ENCODE peak calls at places on chromosome 12, in eight cellular contexts. B, D, G, E, V, H, C and N are unnamed samples.

GRCh38 chr12:96445743-96446655 is 43.4 kb upstream of the CFAP54 start:
- DNase-seq in B (no peak), D (peak; percentile 90), G (peak; percentile 99), E (no peak), V (no peak), H (peak; percentile 61), C (peak; percentile 90), N (peak; percentile 79)

GRCh38 chr12:122980192-122981035 is at the start of gene ARL6IP4:
- DNase-seq in B (no peak), D (peak; percentile 51), G (no peak), E (peak; percentile 63), V (peak; percentile 37), H (peak; percentile 94), C (peak; percentile 88), N (no peak)

GRCh38 chr12:20370841-20371240 is 2.5 kb downstream of the PDE3A start:
- DNase-seq in B (no peak), D (no peak), G (no peak), E (no peak), V (no peak), H (no peak), C (no peak), N (no peak)

GRCh38 chr12:4395818-4396217 is 16.3 kb upstream of the FGF23 start:
- DNase-seq in B (no peak), D (no peak), G (no peak), E (no peak), V (no peak), H (no peak), C (no peak), N (no peak)

GRCh38 chr12:11513288-11513687 is 117.9 kb upstream of the PRB2 start:
- DNase-seq in B (no peak), D (peak; percentile 3), G (no peak), E (no peak), V (no peak), H (no peak), C (peak; percentile 1), N (no peak)

GRCh38 chr12:125184213-125184952 is 119.1 kb downstream of the AACS start:
- DNase-seq in B (no peak), D (no peak), G (no peak), E (no peak), V (no peak), H (no peak), C (no peak), N (no peak)

GRCh38 chr12:68587448-68587873 is 23.2 kb upstream of the RAP1B start:
- DNase-seq in B (no peak), D (no peak), G (no peak), E (no peak), V (no peak), H (peak; percentile 59), C (no peak), N (no peak)

GRCh38 chr12:65703176-65703575 is 121.1 kb upstream of the HMGA2 start:
- DNase-seq in B (no peak), D (no peak), G (no peak), E (no peak), V (no peak), H (no peak), C (no peak), N (no peak)

GRCh38 chr12:100251917-100252316 is 15.0 kb downstream of the DEPDC4 start:
- DNase-seq in B (no peak), D (no peak), G (no peak), E (peak; percentile 80), V (no peak), H (no peak), C (no peak), N (no peak)

GRCh38 chr12:67394600-67394999 is 125.4 kb downstream of the CAND1 start:
- DNase-seq in B (peak; percentile 9), D (peak; percentile 72), G (peak; percentile 76), E (peak; percentile 72), V (no peak), H (no peak), C (peak; percentile 67), N (peak; percentile 18)

GRCh38 chr12:97960741-97961608 is 498.4 kb downstream of the RMST start:
- DNase-seq in B (no peak), D (peak; percentile 43), G (no peak), E (peak; percentile 41), V (peak; percentile 27), H (peak; percentile 35), C (peak; percentile 0), N (no peak)

GRCh38 chr12:22684526-22685118 is 59.7 kb downstream of the ETNK1 start:
- DNase-seq in B (no peak), D (peak; percentile 68), G (no peak), E (no peak), V (no peak), H (peak; percentile 13), C (peak; percentile 58), N (no peak)
- TF ChIP-seq CTCF in B (peak; percentile 57), D (peak; percentile 56), G (peak; percentile 68), E (peak; percentile 41), V (peak; percentile 86), H (peak; percentile 46), C (peak; percentile 57), N (peak; percentile 62)

GRCh38 chr12:80411787-80412186 is 32.2 kb upstream of the PTPRQ start:
- DNase-seq in B (no peak), D (no peak), G (no peak), E (no peak), V (no peak), H (no peak), C (no peak), N (no peak)

GRCh38 chr12:80412343-80412953 is 31.6 kb upstream of the PTPRQ start:
- DNase-seq in B (no peak), D (peak; percentile 76), G (no peak), E (no peak), V (no peak), H (peak; percentile 39), C (peak; percentile 75), N (peak; percentile 30)

DNA sequence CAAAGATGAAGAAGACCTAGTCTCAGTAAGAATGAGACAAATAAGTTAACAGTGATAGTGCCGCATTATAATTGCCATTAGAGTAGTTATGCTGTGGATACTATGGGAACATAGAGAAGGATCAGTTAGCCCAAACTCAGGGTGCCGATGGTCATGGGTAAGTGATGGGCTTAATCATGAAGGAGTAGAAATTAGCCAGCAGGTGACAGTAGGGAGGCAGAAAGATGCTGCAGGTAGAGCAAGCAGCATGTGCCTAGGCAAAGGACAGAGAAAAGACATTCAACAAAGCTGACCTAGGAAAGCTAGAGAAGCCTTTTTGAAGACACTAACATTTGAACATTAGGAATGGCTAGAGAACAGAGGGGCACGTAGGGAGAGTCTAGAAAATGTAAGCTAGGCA is 30.6 kb upstream of the PTPRQ start:
- DNase-seq in B (no peak), D (peak; percentile 31), G (no peak), E (no peak), V (no peak), H (no peak), C (no peak), N (no peak)
- TF ChIP-seq CTCF in B (no peak), D (peak; percentile 39), G (no peak), E (no peak), V (no peak), H (no peak), C (peak; percentile 13), N (no peak)

GRCh38 chr12:52413202-52413601 is 7.1 kb upstream of the KRT82 start:
- DNase-seq in B (no peak), D (no peak), G (no peak), E (no peak), V (no peak), H (no peak), C (no peak), N (no peak)

GRCh38 chr12:52414936-52415335 is 8.8 kb upstream of the KRT82 start:
- DNase-seq in B (no peak), D (no peak), G (no peak), E (no peak), V (no peak), H (no peak), C (no peak), N (no peak)

GRCh38 chr12:52411806-52412205 is 5.7 kb upstream of the KRT82 start:
- DNase-seq in B (no peak), D (no peak), G (no peak), E (no peak), V (no peak), H (no peak), C (no peak), N (no peak)

GRCh38 chr12:52415870-52416750 is 10.0 kb upstream of the KRT82 start:
- DNase-seq in B (no peak), D (peak; percentile 98), G (peak; percentile 97), E (peak; percentile 34), V (no peak), H (no peak), C (peak; percentile 83), N (peak; percentile 21)

GRCh38 chr12:52413787-52414345 is 7.7 kb upstream of the KRT82 start:
- DNase-seq in B (no peak), D (no peak), G (no peak), E (no peak), V (no peak), H (no peak), C (no peak), N (no peak)
- TF ChIP-seq CTCF in B (no peak), D (no peak), G (no peak), E (no peak), V (no peak), H (no peak), C (no peak), N (no peak)

GRCh38 chr12:121209221-121209620 is 708 bp upstream of the P2RX4 start:
- DNase-seq in B (no peak), D (no peak), G (no peak), E (no peak), V (no peak), H (no peak), C (no peak), N (no peak)

GRCh38 chr12:121214171-121214777 is 4.3 kb downstream of the P2RX4 start:
- DNase-seq in B (no peak), D (peak; percentile 71), G (peak; percentile 37), E (no peak), V (no peak), H (no peak), C (peak; percentile 66), N (no peak)

GRCh38 chr12:121212875-121213274 is 2.9 kb downstream of the P2RX4 start:
- DNase-seq in B (no peak), D (no peak), G (no peak), E (no peak), V (no peak), H (no peak), C (no peak), N (no peak)

GRCh38 chr12:121205491-121205890 is 4.4 kb upstream of the P2RX4 start:
- DNase-seq in B (no peak), D (no peak), G (no peak), E (no peak), V (no peak), H (no peak), C (peak; percentile 38), N (no peak)

DNA sequence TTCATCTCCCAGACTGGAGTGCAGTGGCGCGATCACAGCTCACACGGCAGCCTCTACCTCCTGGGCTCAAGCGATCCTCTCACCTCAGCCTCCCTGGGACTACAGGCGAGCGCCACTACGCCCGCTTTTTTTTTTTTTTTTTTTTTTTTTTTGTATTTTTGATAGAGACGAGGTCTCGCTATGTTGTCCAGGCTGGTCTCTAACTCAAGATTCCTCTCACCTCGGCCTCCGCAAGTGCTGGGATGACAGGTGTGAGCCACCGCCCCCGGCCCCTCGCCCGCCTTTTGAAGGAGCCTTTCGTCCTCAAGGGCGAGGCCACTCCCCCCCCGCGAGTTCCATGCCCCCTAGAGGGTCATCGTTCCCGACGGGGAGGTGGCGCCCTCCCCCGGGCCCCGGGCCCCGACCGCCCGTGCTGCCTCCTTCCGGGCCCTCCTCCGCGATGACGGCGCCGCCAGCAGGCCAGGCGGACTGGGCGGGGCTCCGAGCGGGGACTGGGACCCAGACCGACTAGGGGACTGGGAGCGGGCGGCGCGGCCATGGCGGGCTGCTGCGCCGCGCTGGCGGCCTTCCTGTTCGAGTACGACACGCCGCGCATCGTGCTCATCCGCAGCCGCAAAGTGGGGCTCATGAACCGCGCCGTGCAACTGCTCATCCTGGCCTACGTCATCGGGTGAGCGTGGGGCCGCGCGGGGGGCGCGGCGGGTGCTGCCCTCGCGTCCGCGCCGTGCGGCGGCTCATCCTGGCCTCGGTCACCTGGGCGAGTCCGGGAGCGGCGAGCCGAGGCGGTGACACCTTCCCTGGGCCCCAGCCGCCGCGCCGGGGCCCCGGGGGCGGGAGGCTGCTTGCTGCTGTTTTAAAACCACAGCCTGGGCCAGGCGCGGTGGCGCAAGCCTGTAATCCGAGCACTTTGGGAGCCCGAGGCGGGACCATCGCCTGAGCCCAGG is at the start of gene P2RX4:
- DNase-seq in B (peak; percentile 33), D (peak; percentile 65), G (peak; percentile 27), E (peak; percentile 89), V (peak; percentile 79), H (peak; percentile 95), C (peak; percentile 93), N (no peak)
- TF ChIP-seq CTCF in B (no peak), D (no peak), G (peak; percentile 54), E (peak; percentile 36), V (peak; percentile 45), H (peak; percentile 50), C (peak; percentile 15), N (no peak)